ENCODE peak calls at places on chromosomes 5 and 9, in eight cellular contexts. One of them, this sample, is unnamed. For H3K4me1, the result is how much of the 10 kb centered on the place peaks cover.

GRCh38 chr9:713046-713445 is 128.5 kb upstream of the DMRT1 start:
- DNase-seq in mammary epithelial cell: no peak
- DNase-seq in gastrocnemius medialis: no peak
- DNase-seq in heart right ventricle: no peak
- DNase-seq in left ventricle myocardium inferior: no peak
- DNase-seq in fibroblast of lung: no peak
- DNase-seq in psoas muscle: no peak
- DNase-seq in RWPE2: no peak
- DNase-seq in this sample: no peak

GRCh38 chr5:164188733-164189148 is 683.3 kb downstream of the MAT2B start:
- DNase-seq in left ventricle myocardium inferior: no peak
- DNase-seq in psoas muscle: no peak
- DNase-seq in mammary epithelial cell: no peak
- DNase-seq in heart right ventricle: no peak
- DNase-seq in fibroblast of lung: peak
- DNase-seq in gastrocnemius medialis: no peak
- DNase-seq in RWPE2: no peak
- DNase-seq in this sample: no peak

GRCh38 chr9:129307227-129307970 is 129.3 kb upstream of the IER5L start:
- DNase-seq in mammary epithelial cell: no peak
- DNase-seq in left ventricle myocardium inferior: no peak
- DNase-seq in psoas muscle: no peak
- DNase-seq in RWPE2: peak
- DNase-seq in gastrocnemius medialis: no peak
- DNase-seq in fibroblast of lung: peak
- DNase-seq in heart right ventricle: no peak
- DNase-seq in this sample: no peak

GRCh38 chr9:19102181-19102630 is 498 bp downstream of the HAUS6 start:
- DNase-seq in RWPE2: no peak
- DNase-seq in gastrocnemius medialis: no peak
- DNase-seq in fibroblast of lung: no peak
- DNase-seq in psoas muscle: no peak
- DNase-seq in mammary epithelial cell: peak
- DNase-seq in heart right ventricle: no peak
- DNase-seq in left ventricle myocardium inferior: no peak
- DNase-seq in this sample: no peak

GRCh38 chr5:6461793-6462650 is 13.4 kb downstream of the UBE2QL1 start:
- DNase-seq in gastrocnemius medialis: no peak
- DNase-seq in heart right ventricle: no peak
- DNase-seq in fibroblast of lung: no peak
- DNase-seq in RWPE2: no peak
- DNase-seq in left ventricle myocardium inferior: no peak
- DNase-seq in mammary epithelial cell: no peak
- DNase-seq in psoas muscle: no peak
- DNase-seq in this sample: no peak

GRCh38 chr5:68631884-68632283 is 416.3 kb downstream of the PIK3R1 start:
- DNase-seq in RWPE2: no peak
- DNase-seq in mammary epithelial cell: no peak
- DNase-seq in heart right ventricle: no peak
- DNase-seq in left ventricle myocardium inferior: no peak
- DNase-seq in fibroblast of lung: no peak
- DNase-seq in psoas muscle: no peak
- DNase-seq in gastrocnemius medialis: no peak
- DNase-seq in this sample: no peak

GRCh38 chr5:159582756-159583523 is 252.7 kb upstream of the IL12B start:
- DNase-seq in fibroblast of lung: peak
- DNase-seq in heart right ventricle: no peak
- DNase-seq in psoas muscle: no peak
- DNase-seq in gastrocnemius medialis: no peak
- DNase-seq in mammary epithelial cell: peak
- DNase-seq in left ventricle myocardium inferior: no peak
- DNase-seq in RWPE2: no peak
- DNase-seq in this sample: no peak

GRCh38 chr9:78280982-78281668 is 15.8 kb upstream of the PSAT1 start:
- DNase-seq in RWPE2: no peak
- DNase-seq in heart right ventricle: peak
- DNase-seq in gastrocnemius medialis: no peak
- DNase-seq in fibroblast of lung: peak
- DNase-seq in psoas muscle: peak
- DNase-seq in left ventricle myocardium inferior: peak
- DNase-seq in mammary epithelial cell: no peak
- DNase-seq in this sample: peak

GRCh38 chr9:135300346-135301141 is 179.0 kb upstream of the PPP1R26 start:
- DNase-seq in psoas muscle: no peak
- DNase-seq in fibroblast of lung: no peak
- DNase-seq in gastrocnemius medialis: no peak
- DNase-seq in RWPE2: no peak
- DNase-seq in heart right ventricle: no peak
- DNase-seq in left ventricle myocardium inferior: no peak
- DNase-seq in mammary epithelial cell: no peak
- DNase-seq in this sample: no peak

GRCh38 chr5:92911851-92912250 is 669.2 kb downstream of the NR2F1-AS1 start:
- DNase-seq in mammary epithelial cell: no peak
- DNase-seq in left ventricle myocardium inferior: no peak
- DNase-seq in gastrocnemius medialis: no peak
- DNase-seq in fibroblast of lung: no peak
- DNase-seq in psoas muscle: no peak
- DNase-seq in heart right ventricle: no peak
- DNase-seq in RWPE2: no peak
- DNase-seq in this sample: no peak

GRCh38 chr5:151155777-151156731 is 1.5 kb downstream of the ANXA6 start:
- DNase-seq in psoas muscle: no peak
- DNase-seq in left ventricle myocardium inferior: no peak
- DNase-seq in RWPE2: no peak
- DNase-seq in fibroblast of lung: peak
- DNase-seq in mammary epithelial cell: no peak
- DNase-seq in gastrocnemius medialis: no peak
- DNase-seq in heart right ventricle: peak
- DNase-seq in this sample: no peak

GRCh38 chr9:34256987-34257585 is 72.0 kb downstream of the KIF24 start:
- DNase-seq in fibroblast of lung: no peak
- DNase-seq in heart right ventricle: peak
- DNase-seq in RWPE2: no peak
- DNase-seq in mammary epithelial cell: no peak
- DNase-seq in psoas muscle: peak
- DNase-seq in gastrocnemius medialis: peak
- DNase-seq in left ventricle myocardium inferior: peak
- DNase-seq in this sample: peak

GRCh38 chr9:34254141-34254913 is 74.7 kb downstream of the KIF24 start:
- DNase-seq in heart right ventricle: no peak
- DNase-seq in left ventricle myocardium inferior: peak
- DNase-seq in psoas muscle: peak
- DNase-seq in fibroblast of lung: peak
- DNase-seq in mammary epithelial cell: peak
- DNase-seq in gastrocnemius medialis: peak
- DNase-seq in RWPE2: peak
- DNase-seq in this sample: no peak

GRCh38 chr9:34254966-34255825 is 73.9 kb downstream of the KIF24 start:
- DNase-seq in gastrocnemius medialis: peak
- DNase-seq in psoas muscle: peak
- DNase-seq in fibroblast of lung: no peak
- DNase-seq in left ventricle myocardium inferior: no peak
- DNase-seq in RWPE2: no peak
- DNase-seq in heart right ventricle: no peak
- DNase-seq in mammary epithelial cell: no peak
- DNase-seq in this sample: no peak

GRCh38 chr9:34253460-34253837 is 74.6 kb downstream of the UBAP1 start:
- DNase-seq in left ventricle myocardium inferior: peak
- DNase-seq in mammary epithelial cell: peak
- DNase-seq in heart right ventricle: peak
- DNase-seq in psoas muscle: no peak
- DNase-seq in RWPE2: no peak
- DNase-seq in gastrocnemius medialis: peak
- DNase-seq in fibroblast of lung: peak
- DNase-seq in this sample: no peak

DNA sequence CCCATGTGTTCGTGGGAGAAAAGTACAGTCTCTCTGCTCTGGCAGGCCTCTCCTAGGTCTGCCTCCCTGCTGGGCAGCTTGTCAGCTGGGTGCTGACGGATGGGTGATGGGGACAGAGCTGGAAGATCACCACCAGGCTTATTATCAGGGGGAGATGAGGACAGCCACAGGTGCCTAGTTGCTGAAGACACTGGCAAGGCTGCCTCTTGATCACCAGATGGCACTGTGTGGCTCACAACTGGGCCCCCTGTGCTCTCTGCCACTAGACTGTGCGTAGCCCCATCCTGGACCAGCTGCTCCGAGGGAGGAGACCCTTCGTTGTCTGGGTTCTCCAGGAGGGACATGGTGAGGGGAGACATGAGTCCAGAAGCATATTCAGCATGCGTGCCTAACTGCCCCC is 73.0 kb downstream of the KIF24 start:
- DNase-seq in RWPE2: no peak
- DNase-seq in mammary epithelial cell: no peak
- DNase-seq in psoas muscle: peak
- DNase-seq in fibroblast of lung: no peak
- DNase-seq in left ventricle myocardium inferior: no peak
- DNase-seq in heart right ventricle: no peak
- DNase-seq in gastrocnemius medialis: peak
- DNase-seq in this sample: no peak
- TF ChIP-seq CTCF in RWPE2: no peak
- TF ChIP-seq CTCF in mammary epithelial cell: peak
- TF ChIP-seq CTCF in psoas muscle: peak
- TF ChIP-seq CTCF in fibroblast of lung: no peak
- TF ChIP-seq CTCF in left ventricle myocardium inferior: peak
- TF ChIP-seq CTCF in heart right ventricle: peak
- TF ChIP-seq CTCF in gastrocnemius medialis: peak
- TF ChIP-seq CTCF in this sample: no peak

DNA sequence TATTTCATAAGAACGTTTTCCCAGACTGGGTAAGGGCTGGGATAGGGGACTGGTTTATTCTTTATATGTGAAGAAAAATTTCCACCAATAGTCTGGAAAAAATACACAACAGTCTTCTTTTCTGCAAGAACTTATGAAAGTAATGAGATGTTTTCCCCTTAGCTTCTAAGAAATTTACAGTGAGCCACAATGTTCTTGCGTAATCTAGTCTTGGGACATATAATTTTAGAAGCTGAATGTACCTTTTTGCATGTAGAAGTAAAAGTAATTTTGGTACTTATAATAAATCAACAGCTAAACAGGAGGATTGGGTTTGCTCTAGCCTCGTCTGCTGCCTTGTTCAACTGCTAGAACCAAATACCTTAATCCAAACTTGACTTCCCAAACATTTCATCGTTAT is 244.7 kb upstream of the EFNA5 start:
- DNase-seq in left ventricle myocardium inferior: no peak
- DNase-seq in heart right ventricle: no peak
- DNase-seq in fibroblast of lung: no peak
- DNase-seq in mammary epithelial cell: no peak
- DNase-seq in gastrocnemius medialis: no peak
- DNase-seq in RWPE2: no peak
- DNase-seq in psoas muscle: no peak
- DNase-seq in this sample: no peak
- H3K4me1 ChIP-seq in left ventricle myocardium inferior: under half
- H3K4me1 ChIP-seq in heart right ventricle: under half
- H3K4me1 ChIP-seq in fibroblast of lung: under half
- H3K4me1 ChIP-seq in mammary epithelial cell: under half
- H3K4me1 ChIP-seq in gastrocnemius medialis: under half
- H3K4me1 ChIP-seq in RWPE2: under half
- H3K4me1 ChIP-seq in psoas muscle: under half
- H3K4me1 ChIP-seq in this sample: under half

GRCh38 chr9:83219154-83219923 is 156.4 kb upstream of the RASEF start:
- DNase-seq in fibroblast of lung: peak
- DNase-seq in mammary epithelial cell: peak
- DNase-seq in RWPE2: peak
- DNase-seq in left ventricle myocardium inferior: peak
- DNase-seq in psoas muscle: peak
- DNase-seq in heart right ventricle: peak
- DNase-seq in gastrocnemius medialis: peak
- DNase-seq in this sample: peak
- TF ChIP-seq CTCF in fibroblast of lung: peak
- TF ChIP-seq CTCF in mammary epithelial cell: peak
- TF ChIP-seq CTCF in RWPE2: peak
- TF ChIP-seq CTCF in left ventricle myocardium inferior: peak
- TF ChIP-seq CTCF in psoas muscle: peak
- TF ChIP-seq CTCF in heart right ventricle: peak
- TF ChIP-seq CTCF in gastrocnemius medialis: no peak
- TF ChIP-seq CTCF in this sample: no peak

GRCh38 chr9:38001430-38001829 is 67.6 kb downstream of the SHB start:
- DNase-seq in left ventricle myocardium inferior: no peak
- DNase-seq in RWPE2: no peak
- DNase-seq in psoas muscle: no peak
- DNase-seq in mammary epithelial cell: no peak
- DNase-seq in gastrocnemius medialis: no peak
- DNase-seq in heart right ventricle: no peak
- DNase-seq in fibroblast of lung: no peak
- DNase-seq in this sample: no peak

GRCh38 chr9:38004809-38005560 is 64.0 kb downstream of the SHB start:
- DNase-seq in gastrocnemius medialis: no peak
- DNase-seq in heart right ventricle: no peak
- DNase-seq in RWPE2: no peak
- DNase-seq in mammary epithelial cell: peak
- DNase-seq in fibroblast of lung: no peak
- DNase-seq in psoas muscle: no peak
- DNase-seq in left ventricle myocardium inferior: no peak
- DNase-seq in this sample: no peak

GRCh38 chr9:38006163-38006562 is 62.9 kb downstream of the SHB start:
- DNase-seq in fibroblast of lung: no peak
- DNase-seq in heart right ventricle: no peak
- DNase-seq in gastrocnemius medialis: no peak
- DNase-seq in psoas muscle: no peak
- DNase-seq in RWPE2: no peak
- DNase-seq in mammary epithelial cell: peak
- DNase-seq in left ventricle myocardium inferior: peak
- DNase-seq in this sample: no peak

GRCh38 chr9:38003230-38003629 is 65.8 kb downstream of the SHB start:
- DNase-seq in RWPE2: peak
- DNase-seq in fibroblast of lung: no peak
- DNase-seq in gastrocnemius medialis: no peak
- DNase-seq in psoas muscle: no peak
- DNase-seq in mammary epithelial cell: no peak
- DNase-seq in left ventricle myocardium inferior: no peak
- DNase-seq in heart right ventricle: no peak
- DNase-seq in this sample: no peak

DNA sequence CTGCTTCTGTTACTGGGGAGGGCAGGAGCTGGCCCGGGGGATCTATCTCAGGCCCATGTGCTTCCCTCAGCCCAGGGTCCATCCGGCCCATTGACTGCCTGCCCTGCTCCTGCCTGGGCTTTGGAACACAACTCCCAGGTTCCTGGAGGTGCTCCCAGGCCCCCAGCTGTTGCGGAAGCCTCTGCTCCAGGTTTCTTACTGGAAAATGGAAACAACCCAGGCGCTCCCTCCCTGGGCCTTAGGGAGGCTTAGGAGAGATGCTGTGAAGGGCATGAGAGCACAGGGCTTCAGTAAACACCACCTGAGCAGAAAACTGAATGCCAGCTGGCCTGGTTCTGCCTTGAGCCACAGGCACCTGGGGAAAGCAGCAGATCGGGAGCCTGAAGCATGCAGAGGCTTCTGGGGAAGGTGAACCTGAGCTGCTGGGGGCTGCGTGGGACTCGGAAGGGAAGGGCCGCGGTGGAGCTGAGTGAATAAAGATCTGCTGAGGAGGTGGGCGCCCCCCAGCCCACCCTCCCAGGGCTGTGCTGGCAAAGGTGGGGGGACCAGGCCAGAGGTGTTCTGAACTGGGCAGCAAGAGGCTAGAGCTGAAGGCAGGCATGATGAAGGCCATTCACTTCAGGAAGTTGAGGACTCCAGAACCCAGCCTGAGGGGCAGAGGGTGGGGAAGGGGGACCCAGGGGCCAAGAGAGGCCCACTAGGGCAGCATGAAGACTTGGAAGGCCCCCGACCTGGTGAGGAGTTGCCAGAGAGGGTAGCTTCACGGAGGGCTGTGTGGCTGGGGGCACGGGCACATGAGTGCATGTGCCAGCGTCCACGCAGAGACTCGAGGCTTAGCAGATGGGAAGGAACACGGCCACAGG is 64.8 kb downstream of the SHB start:
- DNase-seq in psoas muscle: no peak
- DNase-seq in gastrocnemius medialis: no peak
- DNase-seq in RWPE2: no peak
- DNase-seq in mammary epithelial cell: no peak
- DNase-seq in heart right ventricle: no peak
- DNase-seq in fibroblast of lung: no peak
- DNase-seq in left ventricle myocardium inferior: no peak
- DNase-seq in this sample: no peak
- H3K4me1 ChIP-seq in psoas muscle: under half
- H3K4me1 ChIP-seq in gastrocnemius medialis: under half
- H3K4me1 ChIP-seq in RWPE2: half or more
- H3K4me1 ChIP-seq in mammary epithelial cell: half or more
- H3K4me1 ChIP-seq in heart right ventricle: half or more
- H3K4me1 ChIP-seq in fibroblast of lung: under half
- H3K4me1 ChIP-seq in left ventricle myocardium inferior: half or more
- H3K4me1 ChIP-seq in this sample: under half

This sample was measured in tibial nerve.